ENCODE peak calls at places on chromosome 13, in six cellular contexts. N is neural progenitor cell, V is GM20000, C is T-helper 17 cell, J is A549, G is HuH-7.5. O is an unnamed sample.

GRCh38 chr13:95237310-95237870 is 63.9 kb downstream of the ABCC4 start:
- DNase-seq in N (no peak), V (no peak), C (no peak), J (no peak), G (no peak), O (no peak)

GRCh38 chr13:45807520-45808099 is 43.9 kb downstream of the SIAH3 start:
- DNase-seq in N (peak), V (peak), C (no peak), J (peak), G (peak), O (no peak)

GRCh38 chr13:45301263-45301662 is 39.7 kb downstream of the TPT1 start:
- DNase-seq in N (no peak), V (no peak), C (no peak), J (no peak), G (no peak), O (no peak)

GRCh38 chr13:106063591-106064308 is 471.7 kb downstream of the EFNB2 start:
- DNase-seq in N (no peak), V (no peak), C (no peak), J (no peak), G (no peak), O (no peak)

GRCh38 chr13:98575009-98575866 is 1.7 kb downstream of the STK24 start:
- DNase-seq in N (peak), V (no peak), C (no peak), J (no peak), G (no peak), O (no peak)

GRCh38 chr13:24218977-24219376 is 58.5 kb downstream of the SPATA13 start:
- DNase-seq in N (no peak), V (no peak), C (no peak), J (no peak), G (no peak), O (no peak)

GRCh38 chr13:55432814-55433213 is 1707.9 kb upstream of the PRR20A start:
- DNase-seq in N (no peak), V (no peak), C (no peak), J (no peak), G (no peak), O (no peak)

GRCh38 chr13:46374710-46375109 is 12.3 kb downstream of the RUBCNL start:
- DNase-seq in N (no peak), V (peak), C (no peak), J (no peak), G (no peak), O (no peak)

GRCh38 chr13:25232937-25233515 is 54.3 kb downstream of the MTMR6 start:
- DNase-seq in N (peak), V (peak), C (no peak), J (peak), G (peak), O (no peak)

GRCh38 chr13:48644951-48645350 is 8.8 kb upstream of the CYSLTR2 start:
- DNase-seq in N (no peak), V (no peak), C (no peak), J (no peak), G (no peak), O (no peak)

GRCh38 chr13:75789451-75790197 is 153.5 kb downstream of the LMO7 start:
- DNase-seq in N (no peak), V (no peak), C (no peak), J (no peak), G (no peak), O (no peak)

GRCh38 chr13:33057019-33057785 is 41.0 kb downstream of the KL start:
- DNase-seq in N (peak), V (peak), C (no peak), J (peak), G (peak), O (no peak)

GRCh38 chr13:67515895-67516294 is 285.8 kb upstream of the PCDH9 start:
- DNase-seq in N (no peak), V (no peak), C (no peak), J (no peak), G (no peak), O (no peak)

GRCh38 chr13:43284162-43284561 is 260.8 kb downstream of the DNAJC15 start:
- DNase-seq in N (no peak), V (no peak), C (no peak), J (no peak), G (no peak), O (no peak)

GRCh38 chr13:42063105-42063504 is 14.7 kb downstream of the DGKH start:
- DNase-seq in N (no peak), V (no peak), C (no peak), J (no peak), G (no peak), O (no peak)

GRCh38 chr13:30796132-30796832 is 60.9 kb downstream of the ALOX5AP start:
- DNase-seq in N (no peak), V (peak), C (no peak), J (peak), G (no peak), O (no peak)

GRCh38 chr13:95023405-95023804 is 277.8 kb downstream of the ABCC4 start:
- DNase-seq in N (no peak), V (no peak), C (no peak), J (no peak), G (no peak), O (no peak)

GRCh38 chr13:40549500-40550094 is 116.8 kb downstream of the FOXO1 start:
- DNase-seq in N (no peak), V (no peak), C (no peak), J (no peak), G (no peak), O (no peak)

GRCh38 chr13:20658451-20658850 is 45.0 kb upstream of the IL17D start:
- DNase-seq in N (no peak), V (no peak), C (no peak), J (no peak), G (no peak), O (no peak)

GRCh38 chr13:41562083-41562482 is 104.7 kb downstream of the RGCC start:
- DNase-seq in N (no peak), V (no peak), C (no peak), J (no peak), G (no peak), O (peak)

GRCh38 chr13:113320226-113320875 is 23.3 kb downstream of the LAMP1 start:
- DNase-seq in N (no peak), V (no peak), C (no peak), J (no peak), G (no peak), O (no peak)

GRCh38 chr13:62847520-62847919 is 1431.9 kb upstream of the PCDH20 start:
- DNase-seq in N (no peak), V (no peak), C (no peak), J (no peak), G (no peak), O (no peak)

GRCh38 chr13:98577823-98578285 is 947 bp upstream of the STK24 start:
- DNase-seq in N (no peak), V (no peak), C (no peak), J (peak), G (no peak), O (no peak)

GRCh38 chr13:45092668-45093067 is 27.6 kb upstream of the GTF2F2 start:
- DNase-seq in N (no peak), V (no peak), C (no peak), J (no peak), G (no peak), O (no peak)

GRCh38 chr13:109274188-109274821 is 512.1 kb downstream of the IRS2 start:
- DNase-seq in N (peak), V (no peak), C (no peak), J (peak), G (no peak), O (no peak)

GRCh38 chr13:71590654-71591148 is 276.3 kb downstream of the DACH1 start:
- DNase-seq in N (peak), V (no peak), C (no peak), J (no peak), G (no peak), O (no peak)

O was measured in anterior cingulate cortex.